ENCODE peak calls at places on chromosomes 5 and 9, in eight cellular contexts. H, X, T, Y, J, E, N and K are unnamed samples.

GRCh38 chr9:98539954-98540353 is 168.8 kb downstream of the GABBR2 start:
- DNase-seq in E (no peak), H (no peak), X (no peak), J (no peak), T (no peak), N (peak; percentile 37), Y (no peak), K (no peak)

GRCh38 chr5:115379622-115380344 is 83.3 kb upstream of the CCDC112 start:
- DNase-seq in T (no peak), H (no peak), J (no peak), Y (no peak), X (no peak), N (no peak), E (no peak), K (no peak)

GRCh38 chr5:150036513-150036912 is 36.0 kb downstream of the HMGXB3 start:
- DNase-seq in J (no peak), Y (no peak), N (peak; percentile 99), X (peak; percentile 58), H (no peak), T (peak; percentile 87), E (no peak), K (peak; percentile 69)

GRCh38 chr5:118598311-118598710 is 390.0 kb downstream of the DTWD2 start:
- DNase-seq in Y (no peak), J (no peak), T (no peak), E (no peak), H (no peak), N (no peak), X (no peak), K (no peak)

GRCh38 chr5:144336619-144337018 is 165.9 kb downstream of the KCTD16 start:
- DNase-seq in E (no peak), H (no peak), N (no peak), X (no peak), J (no peak), T (no peak), Y (no peak), K (no peak)

GRCh38 chr9:34675048-34675714 is 12.7 kb upstream of the CCL27 start:
- DNase-seq in E (peak; percentile 84), N (peak; percentile 72), J (peak; percentile 64), X (peak; percentile 84), T (peak; percentile 66), Y (peak; percentile 82), H (peak; percentile 59), K (peak; percentile 79)

GRCh38 chr5:10588779-10589447 is 25.0 kb downstream of the ANKRD33B start:
- DNase-seq in N (no peak), Y (peak; percentile 49), E (no peak), T (no peak), H (no peak), J (no peak), X (no peak), K (no peak)

GRCh38 chr5:1127991-1128785 is 16.3 kb upstream of the SLC12A7 start:
- DNase-seq in H (no peak), X (no peak), E (no peak), N (no peak), T (peak; percentile 33), J (no peak), Y (no peak), K (peak; percentile 78)

GRCh38 chr9:75941066-75941465 is 50.6 kb downstream of the PCSK5 start:
- DNase-seq in X (no peak), J (no peak), T (no peak), Y (no peak), N (no peak), H (no peak), E (no peak), K (no peak)

GRCh38 chr5:172361566-172362238 is 78.1 kb upstream of the UBTD2 start:
- DNase-seq in H (no peak), E (peak; percentile 76), Y (no peak), J (peak; percentile 50), X (peak; percentile 18), T (no peak), N (peak; percentile 99), K (no peak)

GRCh38 chr9:127130661-127131538 is 8.5 kb upstream of the ANGPTL2 start:
- DNase-seq in T (peak; percentile 90), E (no peak), H (peak; percentile 54), X (no peak), J (peak; percentile 75), Y (no peak), N (peak; percentile 65), K (peak; percentile 83)

GRCh38 chr5:177357459-177358332 is at the start of gene RGS14:
- DNase-seq in Y (peak; percentile 94), T (peak; percentile 54), X (no peak), N (peak; percentile 36), J (peak; percentile 27), E (no peak), H (no peak), K (no peak)

GRCh38 chr9:100498592-100498991 is 25.6 kb downstream of the TMEFF1 start:
- DNase-seq in H (no peak), Y (no peak), E (no peak), N (no peak), T (no peak), X (no peak), J (no peak), K (no peak)

GRCh38 chr5:40446910-40447309 is 232.8 kb upstream of the PTGER4 start:
- DNase-seq in H (no peak), X (peak; percentile 63), N (peak; percentile 96), Y (no peak), T (no peak), J (no peak), E (no peak), K (no peak)

GRCh38 chr5:142119051-142119625 is 10.6 kb downstream of the NDFIP1 start:
- DNase-seq in J (no peak), T (no peak), H (no peak), Y (no peak), N (no peak), X (no peak), E (no peak), K (no peak)

GRCh38 chr5:25970906-25971489 is 1067.4 kb downstream of the CDH9 start:
- DNase-seq in J (no peak), X (no peak), Y (no peak), T (no peak), N (no peak), H (no peak), E (no peak), K (no peak)

GRCh38 chr9:84711936-84712335 is 42.4 kb downstream of the NTRK2 start:
- DNase-seq in N (peak; percentile 44), H (no peak), X (no peak), Y (no peak), J (peak; percentile 61), E (no peak), T (no peak), K (peak; percentile 48)

GRCh38 chr9:137368431-137369110 is 54.4 kb downstream of the EXD3 start:
- DNase-seq in E (peak; percentile 65), J (no peak), N (no peak), Y (peak; percentile 57), T (peak; percentile 50), H (peak; percentile 48), X (no peak), K (peak; percentile 50)

GRCh38 chr5:116455061-116455460 is 119.6 kb downstream of the SEMA6A start:
- DNase-seq in X (no peak), N (peak; percentile 64), E (no peak), H (no peak), T (no peak), J (no peak), Y (no peak), K (no peak)

GRCh38 chr5:6869677-6870076 is 156.4 kb downstream of the TENT4A start:
- DNase-seq in Y (no peak), X (no peak), N (no peak), T (no peak), J (no peak), E (no peak), H (no peak), K (no peak)

DNA sequence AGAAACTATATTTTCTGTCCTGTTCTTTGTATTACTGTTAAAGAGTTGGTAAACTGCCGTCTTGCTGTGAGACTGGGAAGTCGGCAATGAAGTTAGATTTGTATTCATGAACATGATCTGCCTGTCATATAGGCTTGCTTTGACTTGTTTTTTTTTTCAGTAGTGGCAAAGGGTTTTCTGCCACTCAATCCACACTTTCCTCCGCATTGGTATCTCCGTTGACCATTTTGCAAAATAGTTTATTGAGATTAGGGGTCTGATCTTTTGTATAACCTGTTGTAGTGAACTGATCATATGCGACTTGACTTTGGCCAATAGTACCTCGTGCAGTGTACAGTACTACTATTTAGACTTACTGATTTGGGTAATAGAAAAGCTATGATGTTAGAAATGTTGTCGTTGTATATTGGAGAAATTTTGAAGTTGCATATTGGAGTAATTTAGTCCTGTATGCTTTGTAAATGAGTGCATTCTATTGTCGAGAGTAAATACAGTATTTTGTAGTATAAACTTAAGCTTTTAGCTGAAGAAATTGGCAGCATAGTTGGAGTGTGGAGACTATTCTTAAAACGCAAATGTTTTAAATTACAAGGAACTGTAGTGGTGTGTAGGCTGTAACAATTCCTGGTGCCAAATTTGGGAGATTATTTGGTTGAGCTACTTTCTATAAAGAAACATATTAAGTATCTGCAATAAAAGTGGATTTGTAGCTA is 1.8 kb downstream of the DENND4C start:
- DNase-seq in Y (no peak), E (no peak), N (no peak), X (no peak), H (no peak), J (no peak), T (no peak), K (no peak)
- H3K27ac ChIP-seq in Y (peak overlapping the region; percentile 97), E (peak overlapping the region; percentile 98), N (no peak overlapping the region), X (peak overlapping the region; percentile 91), H (no peak overlapping the region), J (peak overlapping the region; percentile 92), T (peak overlapping the region; percentile 97), K (no peak overlapping the region)

GRCh38 chr9:5455181-5455580 is 4.8 kb downstream of the CD274 start:
- DNase-seq in J (no peak), E (no peak), H (no peak), N (peak; percentile 32), T (no peak), Y (no peak), X (no peak), K (no peak)

GRCh38 chr9:5459289-5459829 is 9.0 kb downstream of the CD274 start:
- DNase-seq in T (no peak), X (no peak), N (no peak), J (no peak), E (no peak), H (no peak), Y (no peak), K (no peak)

GRCh38 chr9:5460157-5460556 is 9.8 kb downstream of the CD274 start:
- DNase-seq in N (no peak), E (no peak), X (no peak), T (no peak), Y (no peak), H (no peak), J (no peak), K (no peak)
- H3K27ac ChIP-seq in N (no peak overlapping the region), E (no peak overlapping the region), X (no peak overlapping the region), T (no peak overlapping the region), Y (peak overlapping the region; percentile 71), H (no peak overlapping the region), J (no peak overlapping the region), K (no peak overlapping the region)

GRCh38 chr9:121395558-121395957 is 25.5 kb upstream of the STOM start:
- DNase-seq in J (no peak), N (no peak), T (no peak), X (no peak), E (no peak), H (no peak), Y (no peak), K (no peak)
- H3K27ac ChIP-seq in J (no peak overlapping the region), N (no peak overlapping the region), T (no peak overlapping the region), X (no peak overlapping the region), E (no peak overlapping the region), H (no peak overlapping the region), Y (no peak overlapping the region), K (no peak overlapping the region)

DNA sequence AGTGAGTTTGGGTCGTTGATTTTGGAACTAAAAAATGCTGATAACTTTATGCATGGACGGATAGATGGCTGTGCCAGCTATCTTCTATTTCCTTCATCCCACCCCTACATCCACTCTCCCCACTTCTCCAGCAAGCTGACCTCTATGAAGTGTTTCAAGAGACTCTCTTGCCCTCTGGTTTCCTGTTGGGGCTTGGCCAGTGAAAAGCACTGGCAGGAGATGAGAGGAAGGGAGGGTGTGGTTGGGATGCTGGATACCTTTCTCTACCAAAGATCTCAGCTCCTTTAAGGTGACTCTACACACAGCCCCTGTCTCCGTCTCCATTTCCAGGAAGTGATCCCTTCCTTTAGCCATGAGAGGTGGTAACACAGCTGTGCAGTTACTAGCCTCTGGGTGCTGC is 30.0 kb upstream of the JMY start:
- DNase-seq in H (no peak), N (no peak), E (no peak), J (no peak), T (no peak), X (no peak), Y (no peak), K (no peak)
- H3K27ac ChIP-seq in H (no peak overlapping the region), N (no peak overlapping the region), E (no peak overlapping the region), J (no peak overlapping the region), T (no peak overlapping the region), X (no peak overlapping the region), Y (no peak overlapping the region), K (no peak overlapping the region)